ENCODE peak calls at places on chromosomes 16 and 17, in nine cellular contexts. R is M059J; L is NCI-H1417; I is GM20000; U is activated CD4-positive, alpha-beta T cell treated with anti-CD3 and anti-CD28 coated beads, Interleukin-2, amount 50 U/mL, for 4 hours; Q is hypothalamus; O is anterior cingulate cortex; V is upper lobe of right lung; E is epithelial cell of esophagus. T is an unnamed sample.

GRCh38 chr17:7884581-7885356 is 3.8 kb upstream of the CHD3 start:
- DNase-seq in R (no peak), L (no peak), I (peak), U (peak), Q (no peak), O (no peak), V (peak), E (no peak), T (no peak)

GRCh38 chr16:57194512-57194911 is 8.4 kb downstream of the RSPRY1 start:
- DNase-seq in R (peak), L (no peak), I (no peak), U (no peak), Q (no peak), O (no peak), V (no peak), E (peak), T (no peak)

GRCh38 chr16:4032768-4033167 is 83.5 kb downstream of the ADCY9 start:
- DNase-seq in R (no peak), L (peak), I (no peak), U (no peak), Q (no peak), O (no peak), V (peak), E (peak), T (no peak)

GRCh38 chr17:66426397-66427033 is 124.1 kb downstream of the PRKCA start:
- DNase-seq in R (no peak), L (no peak), I (peak), U (peak), Q (no peak), O (no peak), V (no peak), E (peak), T (no peak)

GRCh38 chr17:78172284-78173024 is 4.1 kb downstream of the SYNGR2 start:
- DNase-seq in R (no peak), L (peak), I (no peak), U (no peak), Q (no peak), O (no peak), V (peak), E (no peak), T (no peak)

GRCh38 chr17:7713782-7714181 is 3.8 kb upstream of the DNAH2 start:
- DNase-seq in R (no peak), L (no peak), I (no peak), U (no peak), Q (no peak), O (no peak), V (no peak), E (no peak), T (no peak)

GRCh38 chr16:67951485-67951884 is 7.6 kb upstream of the LCAT start:
- DNase-seq in R (no peak), L (no peak), I (no peak), U (no peak), Q (peak), O (peak), V (no peak), E (no peak), T (no peak)

GRCh38 chr17:7582401-7583252 is 1.0 kb upstream of the MPDU1 start:
- DNase-seq in R (no peak), L (no peak), I (no peak), U (no peak), Q (no peak), O (no peak), V (peak), E (no peak), T (no peak)

GRCh38 chr17:63275968-63276349 is 170.1 kb downstream of the CYB561 start:
- DNase-seq in R (peak), L (no peak), I (no peak), U (no peak), Q (no peak), O (no peak), V (no peak), E (no peak), T (no peak)

GRCh38 chr16:70576431-70577255 is 53.0 kb downstream of the SF3B3 start:
- DNase-seq in R (peak), L (no peak), I (peak), U (no peak), Q (no peak), O (no peak), V (no peak), E (peak), T (peak)

GRCh38 chr16:4358831-4359561 is 7.9 kb upstream of the PAM16 start:
- DNase-seq in R (peak), L (no peak), I (peak), U (peak), Q (peak), O (peak), V (peak), E (no peak), T (no peak)

GRCh38 chr17:81518785-81519283 is 6.2 kb upstream of the ACTG1 start:
- DNase-seq in R (peak), L (peak), I (peak), U (no peak), Q (no peak), O (no peak), V (peak), E (peak), T (no peak)

GRCh38 chr17:61942085-61942484 is 14.3 kb upstream of the INTS2 start:
- DNase-seq in R (no peak), L (no peak), I (no peak), U (no peak), Q (no peak), O (no peak), V (no peak), E (no peak), T (no peak)

GRCh38 chr17:42817866-42818265 is 6.2 kb downstream of the BECN1 start:
- DNase-seq in R (peak), L (no peak), I (no peak), U (no peak), Q (no peak), O (no peak), V (no peak), E (peak), T (no peak)

GRCh38 chr17:48728232-48729231 is at the start of gene HOXB13:
- DNase-seq in R (peak), L (peak), I (no peak), U (no peak), Q (no peak), O (no peak), V (no peak), E (no peak), T (no peak)

GRCh38 chr16:82776466-82777146 is 149.8 kb downstream of the CDH13 start:
- DNase-seq in R (no peak), L (no peak), I (no peak), U (no peak), Q (no peak), O (no peak), V (no peak), E (peak), T (no peak)

GRCh38 chr17:10563991-10564660 is 14.7 kb upstream of the MYH2 start:
- DNase-seq in R (no peak), L (no peak), I (no peak), U (no peak), Q (no peak), O (no peak), V (no peak), E (no peak), T (no peak)

GRCh38 chr17:74757502-74757901 is 9.1 kb downstream of the NHERF1 start:
- DNase-seq in R (peak), L (no peak), I (no peak), U (no peak), Q (no peak), O (no peak), V (no peak), E (peak), T (no peak)

GRCh38 chr16:11836653-11837244 is 14.6 kb downstream of the RSL1D1 start:
- DNase-seq in R (peak), L (no peak), I (no peak), U (no peak), Q (no peak), O (no peak), V (no peak), E (peak), T (peak)

GRCh38 chr16:58578642-58579041 is 51.0 kb downstream of the CNOT1 start:
- DNase-seq in R (no peak), L (no peak), I (no peak), U (no peak), Q (no peak), O (no peak), V (no peak), E (peak), T (no peak)

GRCh38 chr17:38798614-38799500 is 499 bp downstream of the PIP4K2B start:
- DNase-seq in R (peak), L (peak), I (no peak), U (no peak), Q (peak), O (peak), V (no peak), E (peak), T (peak)

GRCh38 chr17:71251276-71251675 is 869.5 kb upstream of the SOX9 start:
- DNase-seq in R (peak), L (no peak), I (no peak), U (no peak), Q (no peak), O (no peak), V (no peak), E (no peak), T (no peak)

GRCh38 chr16:80298676-80299075 is 242.1 kb upstream of the DYNLRB2 start:
- DNase-seq in R (no peak), L (no peak), I (no peak), U (no peak), Q (no peak), O (no peak), V (no peak), E (no peak), T (no peak)

GRCh38 chr17:8072339-8072726 is 15.2 kb downstream of the ALOX12B start:
- DNase-seq in R (no peak), L (no peak), I (no peak), U (no peak), Q (no peak), O (no peak), V (no peak), E (no peak), T (no peak)

GRCh38 chr16:585351-585750 is 4.5 kb upstream of the RAB40C start:
- DNase-seq in R (peak), L (no peak), I (no peak), U (no peak), Q (no peak), O (no peak), V (no peak), E (no peak), T (no peak)

GRCh38 chr17:17435323-17435722 is 41.5 kb upstream of the MED9 start:
- DNase-seq in R (peak), L (no peak), I (no peak), U (no peak), Q (no peak), O (no peak), V (no peak), E (peak), T (no peak)

GRCh38 chr16:1331712-1332617 is 1.5 kb upstream of the BAIAP3 start:
- DNase-seq in R (peak), L (peak), I (peak), U (no peak), Q (peak), O (no peak), V (peak), E (peak), T (no peak)